ENCODE peak calls at places on chromosomes 1 and 21, in five cellular contexts. One of them, this sample, is unnamed.

GRCh38 chr21:41972511-41973205 is 18.8 kb upstream of the C2CD2 start:
- DNase-seq in GF-D8: no peak
- DNase-seq in ureter: peak
- DNase-seq in T-cell: no peak
- DNase-seq in activated CD8-positive, alpha-beta memory T cell treated with anti-CD3 and anti-CD28 coated beads for 48 hours: no peak
- DNase-seq in this sample: no peak

GRCh38 chr1:31483012-31483946 is 70.3 kb downstream of the SERINC2 start:
- DNase-seq in GF-D8: peak
- DNase-seq in ureter: peak
- DNase-seq in T-cell: no peak
- DNase-seq in activated CD8-positive, alpha-beta memory T cell treated with anti-CD3 and anti-CD28 coated beads for 48 hours: no peak
- DNase-seq in this sample: no peak

GRCh38 chr1:243882276-243882675 is 32.2 kb upstream of the AKT3 start:
- DNase-seq in GF-D8: no peak
- DNase-seq in ureter: no peak
- DNase-seq in T-cell: no peak
- DNase-seq in activated CD8-positive, alpha-beta memory T cell treated with anti-CD3 and anti-CD28 coated beads for 48 hours: no peak
- DNase-seq in this sample: no peak

GRCh38 chr1:36387141-36387949 is 1.6 kb upstream of the STK40 start:
- DNase-seq in GF-D8: peak
- DNase-seq in ureter: no peak
- DNase-seq in T-cell: no peak
- DNase-seq in activated CD8-positive, alpha-beta memory T cell treated with anti-CD3 and anti-CD28 coated beads for 48 hours: no peak
- DNase-seq in this sample: no peak

GRCh38 chr1:115426990-115427389 is 88.9 kb upstream of the NGF start:
- DNase-seq in GF-D8: no peak
- DNase-seq in ureter: no peak
- DNase-seq in T-cell: no peak
- DNase-seq in activated CD8-positive, alpha-beta memory T cell treated with anti-CD3 and anti-CD28 coated beads for 48 hours: no peak
- DNase-seq in this sample: no peak

GRCh38 chr1:53116307-53116810 is 26.1 kb downstream of the SLC1A7 start:
- DNase-seq in GF-D8: no peak
- DNase-seq in ureter: no peak
- DNase-seq in T-cell: no peak
- DNase-seq in activated CD8-positive, alpha-beta memory T cell treated with anti-CD3 and anti-CD28 coated beads for 48 hours: no peak
- DNase-seq in this sample: no peak

GRCh38 chr1:161052899-161053298 is 7.1 kb upstream of the USF1 start:
- DNase-seq in GF-D8: no peak
- DNase-seq in ureter: no peak
- DNase-seq in T-cell: no peak
- DNase-seq in activated CD8-positive, alpha-beta memory T cell treated with anti-CD3 and anti-CD28 coated beads for 48 hours: no peak
- DNase-seq in this sample: no peak

GRCh38 chr1:192086643-192087042 is 71.6 kb upstream of the RGS18 start:
- DNase-seq in GF-D8: no peak
- DNase-seq in ureter: no peak
- DNase-seq in T-cell: no peak
- DNase-seq in activated CD8-positive, alpha-beta memory T cell treated with anti-CD3 and anti-CD28 coated beads for 48 hours: no peak
- DNase-seq in this sample: no peak

GRCh38 chr1:27342391-27342777 is 562 bp downstream of the SYTL1 start:
- DNase-seq in GF-D8: no peak
- DNase-seq in ureter: no peak
- DNase-seq in T-cell: no peak
- DNase-seq in activated CD8-positive, alpha-beta memory T cell treated with anti-CD3 and anti-CD28 coated beads for 48 hours: no peak
- DNase-seq in this sample: peak

GRCh38 chr1:107787299-107787698 is 177.7 kb downstream of the VAV3 start:
- DNase-seq in GF-D8: no peak
- DNase-seq in ureter: no peak
- DNase-seq in T-cell: no peak
- DNase-seq in activated CD8-positive, alpha-beta memory T cell treated with anti-CD3 and anti-CD28 coated beads for 48 hours: no peak
- DNase-seq in this sample: no peak

GRCh38 chr1:201667479-201667878 is 128.6 kb downstream of the NAV1 start:
- DNase-seq in GF-D8: no peak
- DNase-seq in ureter: no peak
- DNase-seq in T-cell: no peak
- DNase-seq in activated CD8-positive, alpha-beta memory T cell treated with anti-CD3 and anti-CD28 coated beads for 48 hours: no peak
- DNase-seq in this sample: no peak

GRCh38 chr1:56527548-56528302 is 51.6 kb downstream of the PLPP3 start:
- DNase-seq in GF-D8: no peak
- DNase-seq in ureter: no peak
- DNase-seq in T-cell: no peak
- DNase-seq in activated CD8-positive, alpha-beta memory T cell treated with anti-CD3 and anti-CD28 coated beads for 48 hours: no peak
- DNase-seq in this sample: no peak

GRCh38 chr1:216475659-216476276 is 52.5 kb upstream of the USH2A start:
- DNase-seq in GF-D8: no peak
- DNase-seq in ureter: no peak
- DNase-seq in T-cell: no peak
- DNase-seq in activated CD8-positive, alpha-beta memory T cell treated with anti-CD3 and anti-CD28 coated beads for 48 hours: no peak
- DNase-seq in this sample: no peak

GRCh38 chr1:185541861-185542260 is 192.3 kb upstream of the HMCN1 start:
- DNase-seq in GF-D8: no peak
- DNase-seq in ureter: no peak
- DNase-seq in T-cell: no peak
- DNase-seq in activated CD8-positive, alpha-beta memory T cell treated with anti-CD3 and anti-CD28 coated beads for 48 hours: no peak
- DNase-seq in this sample: no peak

GRCh38 chr1:1437904-1438376 is 2.5 kb downstream of the VWA1 start:
- DNase-seq in GF-D8: peak
- DNase-seq in ureter: no peak
- DNase-seq in T-cell: no peak
- DNase-seq in activated CD8-positive, alpha-beta memory T cell treated with anti-CD3 and anti-CD28 coated beads for 48 hours: no peak
- DNase-seq in this sample: no peak

GRCh38 chr1:192626366-192627179 is 9.4 kb upstream of the RGS13 start:
- DNase-seq in GF-D8: peak
- DNase-seq in ureter: no peak
- DNase-seq in T-cell: no peak
- DNase-seq in activated CD8-positive, alpha-beta memory T cell treated with anti-CD3 and anti-CD28 coated beads for 48 hours: no peak
- DNase-seq in this sample: no peak

GRCh38 chr1:61119085-61119484 is 36.7 kb downstream of the NFIA start:
- DNase-seq in GF-D8: no peak
- DNase-seq in ureter: no peak
- DNase-seq in T-cell: no peak
- DNase-seq in activated CD8-positive, alpha-beta memory T cell treated with anti-CD3 and anti-CD28 coated beads for 48 hours: no peak
- DNase-seq in this sample: no peak

GRCh38 chr1:239811211-239811902 is 280.3 kb upstream of the FMN2 start:
- DNase-seq in GF-D8: no peak
- DNase-seq in ureter: no peak
- DNase-seq in T-cell: no peak
- DNase-seq in activated CD8-positive, alpha-beta memory T cell treated with anti-CD3 and anti-CD28 coated beads for 48 hours: peak
- DNase-seq in this sample: no peak

GRCh38 chr1:19268445-19268844 is 16.8 kb downstream of the MRTO4 start:
- DNase-seq in GF-D8: no peak
- DNase-seq in ureter: no peak
- DNase-seq in T-cell: no peak
- DNase-seq in activated CD8-positive, alpha-beta memory T cell treated with anti-CD3 and anti-CD28 coated beads for 48 hours: no peak
- DNase-seq in this sample: no peak

GRCh38 chr1:18932879-18933278 is 23.6 kb downstream of the IFFO2 start:
- DNase-seq in GF-D8: no peak
- DNase-seq in ureter: no peak
- DNase-seq in T-cell: no peak
- DNase-seq in activated CD8-positive, alpha-beta memory T cell treated with anti-CD3 and anti-CD28 coated beads for 48 hours: no peak
- DNase-seq in this sample: no peak